ENCODE peak calls at places on chromosomes 5 and 9, in nine cellular contexts. P is sigmoid colon, N is prostate gland, G is spleen, U is heart right ventricle, I is mammary epithelial cell, E is Calu3, Y is A673, D is tibial artery. C is an unnamed sample.

GRCh38 chr5:66442951-66443445 is 153.2 kb upstream of the MAST4 start:
- DNase-seq in D (peak; percentile 66), N (no peak), U (no peak), I (no peak), P (no peak), Y (no peak), E (no peak), G (no peak), C (no peak)

GRCh38 chr5:97735209-97735608 is 552.2 kb upstream of the RIOK2 start:
- DNase-seq in U (no peak), P (no peak), I (peak; percentile 95), E (no peak), Y (no peak), G (no peak), D (no peak), N (no peak), C (peak; percentile 18)

GRCh38 chr5:137220523-137220927 is 278.6 kb downstream of the SPOCK1 start:
- DNase-seq in U (no peak), G (no peak), P (no peak), Y (peak; percentile 60), E (peak; percentile 71), D (no peak), I (peak; percentile 96), N (no peak), C (peak; percentile 32)

GRCh38 chr9:89428222-89428761 is 69.6 kb downstream of the SEMA4D start:
- DNase-seq in N (no peak), G (no peak), P (no peak), D (no peak), U (no peak), E (no peak), I (no peak), Y (no peak), C (no peak)

GRCh38 chr5:11494340-11494739 is 409.9 kb downstream of the CTNND2 start:
- DNase-seq in E (no peak), D (no peak), G (no peak), N (no peak), P (no peak), U (no peak), Y (no peak), I (no peak), C (no peak)

GRCh38 chr5:8644377-8644776 is 775.4 kb downstream of the MTRR start:
- DNase-seq in I (no peak), P (no peak), Y (no peak), D (no peak), U (no peak), N (no peak), E (no peak), G (no peak), C (no peak)

GRCh38 chr5:35651002-35651756 is 33.5 kb downstream of the SPEF2 start:
- DNase-seq in G (no peak), I (peak; percentile 33), E (peak; percentile 32), U (no peak), N (peak; percentile 14), D (no peak), P (no peak), Y (peak; percentile 64), C (peak; percentile 32)

GRCh38 chr5:16522096-16522495 is 56.5 kb upstream of the ZNF622 start:
- DNase-seq in D (no peak), I (no peak), Y (no peak), P (no peak), G (no peak), U (no peak), E (no peak), N (no peak), C (no peak)

GRCh38 chr5:143314664-143315063 is 88.8 kb downstream of the NR3C1 start:
- DNase-seq in E (no peak), U (no peak), Y (peak; percentile 6), N (no peak), D (no peak), G (no peak), I (peak; percentile 73), P (no peak), C (peak; percentile 16)

GRCh38 chr9:122005597-122005996 is 87.5 kb downstream of the TTLL11 start:
- DNase-seq in E (peak; percentile 44), P (no peak), Y (peak; percentile 54), I (peak; percentile 23), G (no peak), N (no peak), D (no peak), U (no peak), C (no peak)

GRCh38 chr5:19920761-19921160 is 67.2 kb downstream of the CDH18 start:
- DNase-seq in D (no peak), U (no peak), E (no peak), N (no peak), Y (no peak), I (peak; percentile 26), P (no peak), G (no peak), C (no peak)

GRCh38 chr5:37696190-37697021 is 143.4 kb downstream of the GDNF start:
- DNase-seq in G (no peak), Y (no peak), D (no peak), E (peak; percentile 33), P (no peak), U (no peak), N (no peak), I (peak; percentile 82), C (no peak)

GRCh38 chr9:114906922-114907571 is 23.3 kb downstream of the TNFSF8 start:
- DNase-seq in E (peak; percentile 41), Y (peak; percentile 63), P (no peak), I (peak; percentile 48), U (no peak), D (no peak), G (no peak), N (no peak), C (no peak)

GRCh38 chr9:72579190-72579589 is 57.8 kb downstream of the TMC1 start:
- DNase-seq in E (peak; percentile 62), U (peak; percentile 19), N (peak; percentile 61), I (peak; percentile 90), D (no peak), G (no peak), Y (peak; percentile 75), P (no peak), C (no peak)

GRCh38 chr9:114283551-114284111 is 39.3 kb upstream of the ORM1 start:
- DNase-seq in N (no peak), P (peak; percentile 55), U (no peak), E (no peak), I (no peak), G (peak; percentile 51), D (peak; percentile 58), Y (no peak), C (no peak)

GRCh38 chr9:121736147-121736721 is 84.8 kb downstream of the DAB2IP start:
- DNase-seq in U (peak; percentile 86), D (peak; percentile 92), N (peak; percentile 62), G (peak; percentile 83), I (no peak), E (peak; percentile 77), Y (no peak), P (peak; percentile 91), C (no peak)

GRCh38 chr9:75893096-75893495 is 2.6 kb downstream of the PCSK5 start:
- DNase-seq in N (no peak), G (no peak), P (no peak), E (no peak), D (no peak), Y (no peak), U (no peak), I (peak; percentile 41), C (no peak)

GRCh38 chr5:145495741-145496140 is 339.4 kb downstream of the PRELID2 start:
- DNase-seq in U (no peak), N (no peak), D (no peak), G (no peak), Y (peak; percentile 61), P (no peak), E (peak; percentile 71), I (peak; percentile 77), C (peak; percentile 35)

GRCh38 chr9:134738869-134739659 is 97.5 kb downstream of the COL5A1 start:
- DNase-seq in E (peak; percentile 59), U (peak; percentile 77), N (peak; percentile 66), Y (peak; percentile 74), I (peak; percentile 23), D (peak; percentile 84), G (no peak), P (peak; percentile 91), C (no peak)

GRCh38 chr5:151740336-151740942 is 18.0 kb downstream of the ATOX1 start:
- DNase-seq in P (peak; percentile 82), E (peak; percentile 74), U (peak; percentile 70), D (peak; percentile 84), N (peak; percentile 39), I (peak; percentile 60), Y (peak; percentile 84), G (no peak), C (peak; percentile 85)

GRCh38 chr5:142095651-142096330 is 12.8 kb upstream of the NDFIP1 start:
- DNase-seq in G (no peak), Y (no peak), P (no peak), E (peak; percentile 28), N (peak; percentile 34), D (no peak), I (no peak), U (peak; percentile 39), C (no peak)

GRCh38 chr9:13665418-13666066 is 386.1 kb upstream of the MPDZ start:
- DNase-seq in Y (no peak), P (no peak), I (peak; percentile 40), E (no peak), G (no peak), N (no peak), D (no peak), U (no peak), C (peak; percentile 3)

GRCh38 chr5:84378420-84378819 is 6.3 kb downstream of the EDIL3 start:
- DNase-seq in I (no peak), N (no peak), U (no peak), G (no peak), D (no peak), P (no peak), Y (no peak), E (no peak), C (no peak)

GRCh38 chr5:1855075-1855474 is 27.6 kb downstream of the IRX4 start:
- DNase-seq in U (no peak), D (no peak), Y (no peak), P (no peak), I (no peak), N (no peak), E (no peak), G (no peak), C (no peak)
- TF ChIP-seq CTCF in U (no peak), D (no peak), Y (no peak), P (no peak), I (no peak), N (no peak), E (no peak), G (no peak), C (no peak)

GRCh38 chr9:5437254-5438216 is at the start of gene PLGRKT:
- DNase-seq in U (peak; percentile 95), P (peak; percentile 98), N (peak; percentile 93), G (peak; percentile 99), E (peak; percentile 85), I (peak; percentile 89), Y (peak; percentile 95), D (peak; percentile 97), C (peak; percentile 76)
- TF ChIP-seq CTCF in U (peak; percentile 10), P (no peak), N (no peak), G (peak; percentile 45), E (no peak), I (no peak), Y (peak; percentile 33), D (no peak), C (peak; percentile 27)

GRCh38 chr9:79247021-79247420 is 324.7 kb upstream of the TLE4 start:
- DNase-seq in E (no peak), D (no peak), N (no peak), P (no peak), U (no peak), Y (no peak), G (no peak), I (no peak), C (no peak)
- TF ChIP-seq CTCF in E (no peak), D (no peak), N (no peak), P (no peak), U (no peak), Y (no peak), G (no peak), I (no peak), C (no peak)

GRCh38 chr5:6850033-6850432 is 136.8 kb downstream of the TENT4A start:
- DNase-seq in N (no peak), E (no peak), P (no peak), Y (no peak), I (no peak), U (no peak), G (no peak), D (no peak), C (no peak)
- TF ChIP-seq CTCF in N (no peak), E (no peak), P (no peak), Y (no peak), I (no peak), U (no peak), G (no peak), D (no peak), C (no peak)

C was measured in AG09319.